ENCODE peak calls at places on chromosomes 5 and 9, in six cellular contexts. J, V, D, Z, E and A are unnamed samples.

GRCh38 chr9:136327313-136327971 is at the start of gene GPSM1:
- DNase-seq in J (no peak), V (peak), D (peak), Z (peak), E (no peak), A (no peak)

GRCh38 chr5:158451203-158451982 is 592.4 kb upstream of the CLINT1 start:
- DNase-seq in J (no peak), V (no peak), D (no peak), Z (no peak), E (no peak), A (no peak)

GRCh38 chr5:11902304-11902703 is 1.9 kb downstream of the CTNND2 start:
- DNase-seq in J (no peak), V (no peak), D (no peak), Z (no peak), E (no peak), A (no peak)

GRCh38 chr9:105475302-105475701 is 27.5 kb downstream of the FSD1L start:
- DNase-seq in J (peak), V (peak), D (no peak), Z (peak), E (no peak), A (peak)

GRCh38 chr9:77892171-77892570 is 139.4 kb downstream of the GNAQ start:
- DNase-seq in J (no peak), V (no peak), D (peak), Z (peak), E (peak), A (no peak)

GRCh38 chr9:132048191-132048590 is 31.5 kb downstream of the MED27 start:
- DNase-seq in J (no peak), V (no peak), D (no peak), Z (no peak), E (no peak), A (no peak)

GRCh38 chr5:133307275-133307674 is 255.5 kb downstream of the HSPA4 start:
- DNase-seq in J (no peak), V (no peak), D (no peak), Z (no peak), E (no peak), A (no peak)

GRCh38 chr5:157351386-157352089 is 85.6 kb downstream of the CYFIP2 start:
- DNase-seq in J (no peak), V (peak), D (no peak), Z (no peak), E (no peak), A (no peak)

GRCh38 chr9:125674981-125675973 is 31.7 kb downstream of the MAPKAP1 start:
- DNase-seq in J (peak), V (peak), D (no peak), Z (no peak), E (no peak), A (peak)

GRCh38 chr5:139814191-139814601 is 18.6 kb downstream of the PSD2 start:
- DNase-seq in J (no peak), V (no peak), D (no peak), Z (no peak), E (no peak), A (no peak)

GRCh38 chr5:43564289-43564850 is 7.5 kb upstream of the PAIP1 start:
- DNase-seq in J (no peak), V (no peak), D (no peak), Z (peak), E (no peak), A (no peak)

GRCh38 chr9:84239341-84239740 is 101.2 kb downstream of the SLC28A3 start:
- DNase-seq in J (no peak), V (no peak), D (no peak), Z (no peak), E (no peak), A (no peak)

GRCh38 chr5:82886911-82887310 is 190.3 kb downstream of the TMEM167A start:
- DNase-seq in J (no peak), V (no peak), D (no peak), Z (no peak), E (no peak), A (no peak)

DNA sequence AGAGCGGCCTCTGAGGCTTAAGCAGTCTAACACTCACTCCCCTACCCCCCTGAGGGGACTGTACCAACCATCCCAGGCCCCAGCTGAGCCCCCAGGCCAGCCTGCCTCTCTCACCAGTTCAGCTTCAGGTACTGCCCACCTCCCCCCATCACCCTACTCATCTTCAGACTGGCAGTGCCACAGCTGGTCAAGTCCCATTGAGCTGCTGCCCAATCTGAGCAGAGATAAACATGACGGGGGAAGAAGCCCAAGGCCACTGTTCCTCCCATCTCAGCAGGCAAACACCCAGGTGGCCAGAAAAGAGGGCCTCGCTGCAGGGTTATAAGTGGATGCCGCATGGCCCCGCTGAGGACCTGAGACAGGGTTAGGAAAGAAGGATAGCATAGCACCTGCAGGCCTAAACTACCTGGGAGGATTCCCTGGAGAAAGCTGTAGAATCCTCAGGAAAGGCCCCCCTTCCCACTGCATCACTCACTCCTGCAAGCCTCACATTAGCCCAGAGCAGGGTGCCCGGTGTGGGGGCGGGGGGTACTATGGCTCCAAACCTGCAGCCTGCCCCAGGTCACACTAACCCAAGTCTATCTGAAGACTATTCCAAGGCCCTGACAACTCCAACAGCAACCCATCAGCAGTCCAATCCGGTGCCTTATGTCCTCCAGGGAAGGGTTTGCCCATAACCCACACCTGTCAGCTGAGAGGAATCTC is 3.6 kb downstream of the B4GALT1 start:
- DNase-seq in J (no peak), V (no peak), D (no peak), Z (no peak), E (no peak), A (no peak)
- TF ChIP-seq MYC in J (no peak), V (no peak), D (no peak), Z (no peak), E (no peak), A (peak)

DNA sequence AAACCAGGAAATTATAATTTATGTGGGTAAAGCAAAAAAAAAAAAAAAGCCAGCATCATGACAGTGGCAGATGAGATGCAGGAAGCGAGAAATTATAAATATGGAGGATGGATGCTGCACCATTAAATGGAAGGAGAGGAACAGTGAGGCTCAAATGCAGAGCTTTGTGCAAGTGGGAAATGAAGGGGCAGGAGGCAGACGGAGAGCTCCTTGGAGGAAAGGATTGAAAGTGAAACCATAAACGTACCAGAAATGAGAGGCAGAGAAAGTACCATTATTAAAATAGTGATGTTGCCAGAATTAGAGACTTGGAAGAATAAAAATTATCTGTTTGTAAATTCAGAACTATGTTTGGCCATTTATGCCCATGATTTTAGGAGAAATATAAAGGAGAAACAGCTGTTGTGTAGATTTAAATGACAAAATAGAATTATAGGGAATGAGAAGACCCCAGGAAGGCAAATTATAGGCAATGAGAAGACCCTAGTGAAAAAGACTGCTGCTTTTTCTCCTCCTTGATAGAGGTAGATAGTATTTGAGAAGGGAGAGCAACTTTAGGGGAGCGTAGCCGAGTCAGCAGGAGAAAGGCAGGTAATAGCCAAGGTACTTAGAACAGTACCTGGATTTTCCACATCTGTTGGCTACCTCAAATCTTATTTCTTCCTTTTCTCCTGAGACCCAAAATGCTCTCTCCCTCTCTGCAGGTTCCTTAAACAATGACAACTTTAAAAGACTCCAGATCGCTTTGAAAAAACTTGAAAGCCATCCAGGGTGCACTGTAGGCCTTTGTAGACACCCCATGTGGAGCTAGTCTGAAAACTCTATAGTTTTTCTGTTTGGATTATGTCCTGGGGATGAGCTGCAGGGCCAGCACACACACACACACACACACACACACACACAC is 341.1 kb upstream of the CD180 start:
- DNase-seq in J (no peak), V (peak), D (no peak), Z (no peak), E (no peak), A (no peak)
- TF ChIP-seq MYC in J (no peak), V (no peak), D (no peak), Z (no peak), E (no peak), A (no peak)

GRCh38 chr9:28050046-28050445 is 476.8 kb upstream of the C9orf72 start:
- DNase-seq in J (no peak), V (no peak), D (no peak), Z (no peak), E (no peak), A (no peak)
- TF ChIP-seq MYC in J (no peak), V (no peak), D (no peak), Z (no peak), E (no peak), A (no peak)

GRCh38 chr5:87009146-87009545 is 258.5 kb upstream of the RASA1 start:
- DNase-seq in J (no peak), V (no peak), D (no peak), Z (no peak), E (no peak), A (no peak)
- TF ChIP-seq MYC in J (no peak), V (no peak), D (no peak), Z (no peak), E (no peak), A (no peak)

GRCh38 chr5:6545770-6546690 is 86.8 kb downstream of the NSUN2 start:
- DNase-seq in J (no peak), V (no peak), D (no peak), Z (no peak), E (no peak), A (no peak)
- TF ChIP-seq MYC in J (no peak), V (no peak), D (no peak), Z (no peak), E (no peak), A (no peak)

GRCh38 chr5:129115680-129116079 is 21.1 kb downstream of the ISOC1 start:
- DNase-seq in J (no peak), V (no peak), D (no peak), Z (no peak), E (no peak), A (no peak)

GRCh38 chr5:129112295-129112694 is 17.7 kb downstream of the ISOC1 start:
- DNase-seq in J (no peak), V (no peak), D (no peak), Z (no peak), E (no peak), A (no peak)

GRCh38 chr5:129116797-129117196 is 22.2 kb downstream of the ISOC1 start:
- DNase-seq in J (no peak), V (no peak), D (no peak), Z (no peak), E (no peak), A (no peak)

GRCh38 chr5:129113867-129114266 is 19.3 kb downstream of the ISOC1 start:
- DNase-seq in J (no peak), V (no peak), D (no peak), Z (no peak), E (no peak), A (no peak)

DNA sequence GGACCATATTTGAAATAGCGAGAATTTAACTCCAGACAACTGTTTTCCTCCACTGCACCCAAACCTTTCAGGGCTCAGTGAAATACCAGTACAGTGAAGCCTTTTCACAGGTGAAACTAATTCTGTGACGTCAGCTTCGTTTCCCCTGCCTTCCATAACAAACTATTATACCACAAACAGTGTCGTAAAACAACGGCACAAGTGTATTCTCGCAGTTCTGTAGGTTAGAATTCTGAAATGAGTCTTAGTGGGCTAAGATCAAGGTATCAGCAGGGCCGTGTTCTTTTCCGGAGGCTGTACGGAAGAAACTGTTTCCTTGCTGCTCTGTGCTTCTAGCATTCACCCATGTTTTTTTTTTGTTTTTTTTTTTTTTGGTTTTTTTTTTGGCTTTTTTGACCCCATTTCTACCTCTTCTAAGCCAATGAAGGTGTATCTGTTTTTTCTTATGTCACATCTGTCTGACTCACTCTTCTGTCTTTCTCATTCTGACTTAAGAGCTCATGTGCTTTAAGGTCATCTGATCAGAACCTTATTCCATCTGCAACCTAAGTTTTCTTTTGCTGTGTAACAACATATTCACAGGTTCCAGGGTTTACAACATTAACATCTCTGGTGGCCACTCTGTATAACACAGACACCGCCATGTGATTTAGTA is 20.1 kb downstream of the ISOC1 start:
- DNase-seq in J (no peak), V (no peak), D (no peak), Z (no peak), E (no peak), A (no peak)
- TF ChIP-seq MYC in J (no peak), V (no peak), D (no peak), Z (no peak), E (no peak), A (no peak)

GRCh38 chr5:120464627-120465280 is 654 bp downstream of the PRR16 start:
- DNase-seq in J (no peak), V (peak), D (peak), Z (peak), E (no peak), A (no peak)
- TF ChIP-seq MYC in J (no peak), V (no peak), D (no peak), Z (no peak), E (no peak), A (no peak)

GRCh38 chr9:94920439-94920951 is 194.0 kb downstream of the AOPEP start:
- DNase-seq in J (peak), V (no peak), D (no peak), Z (no peak), E (no peak), A (no peak)

GRCh38 chr9:94918038-94918753 is 191.7 kb downstream of the AOPEP start:
- DNase-seq in J (peak), V (no peak), D (no peak), Z (peak), E (peak), A (peak)

GRCh38 chr9:94921656-94922055 is 195.2 kb downstream of the AOPEP start:
- DNase-seq in J (no peak), V (no peak), D (no peak), Z (no peak), E (no peak), A (no peak)

GRCh38 chr9:94921072-94921471 is 194.6 kb downstream of the AOPEP start:
- DNase-seq in J (peak), V (no peak), D (no peak), Z (no peak), E (no peak), A (no peak)

DNA sequence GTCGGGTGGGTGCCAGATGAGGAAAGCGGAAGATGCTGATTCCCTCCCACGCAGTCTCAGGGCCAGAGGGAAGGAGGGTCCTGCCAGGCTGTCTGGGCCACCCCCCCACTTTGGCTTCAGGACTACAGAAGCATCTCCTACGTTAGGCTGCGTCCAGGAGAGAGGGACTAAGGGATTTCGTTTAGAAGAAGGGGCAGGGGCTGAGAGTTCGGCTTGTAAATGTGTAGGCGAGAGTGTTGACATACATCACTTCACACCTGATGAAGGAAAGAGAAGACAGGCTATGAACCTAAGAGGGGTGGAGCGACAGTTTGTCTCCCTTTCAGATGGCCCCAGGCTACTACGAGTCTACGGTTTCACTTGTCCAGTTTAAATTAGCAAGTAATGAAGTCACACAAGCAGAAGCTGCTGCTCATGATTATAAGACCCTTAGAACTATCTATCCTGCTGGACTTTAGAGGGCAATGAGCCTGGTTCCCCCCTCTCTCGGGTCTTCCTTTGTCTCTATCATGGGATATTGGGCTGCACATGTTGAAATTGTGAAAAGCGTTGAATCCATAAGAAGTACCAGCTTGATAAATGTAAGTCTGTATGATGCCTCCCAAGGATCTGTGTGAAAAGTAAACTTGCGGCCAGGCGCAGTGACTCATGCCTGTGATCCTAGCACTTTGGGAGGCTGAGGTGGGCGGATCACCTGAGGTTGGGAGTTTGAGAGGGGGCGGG is 193.0 kb downstream of the AOPEP start:
- DNase-seq in J (peak), V (no peak), D (no peak), Z (no peak), E (no peak), A (no peak)
- TF ChIP-seq MYC in J (no peak), V (no peak), D (no peak), Z (no peak), E (no peak), A (no peak)

DNA sequence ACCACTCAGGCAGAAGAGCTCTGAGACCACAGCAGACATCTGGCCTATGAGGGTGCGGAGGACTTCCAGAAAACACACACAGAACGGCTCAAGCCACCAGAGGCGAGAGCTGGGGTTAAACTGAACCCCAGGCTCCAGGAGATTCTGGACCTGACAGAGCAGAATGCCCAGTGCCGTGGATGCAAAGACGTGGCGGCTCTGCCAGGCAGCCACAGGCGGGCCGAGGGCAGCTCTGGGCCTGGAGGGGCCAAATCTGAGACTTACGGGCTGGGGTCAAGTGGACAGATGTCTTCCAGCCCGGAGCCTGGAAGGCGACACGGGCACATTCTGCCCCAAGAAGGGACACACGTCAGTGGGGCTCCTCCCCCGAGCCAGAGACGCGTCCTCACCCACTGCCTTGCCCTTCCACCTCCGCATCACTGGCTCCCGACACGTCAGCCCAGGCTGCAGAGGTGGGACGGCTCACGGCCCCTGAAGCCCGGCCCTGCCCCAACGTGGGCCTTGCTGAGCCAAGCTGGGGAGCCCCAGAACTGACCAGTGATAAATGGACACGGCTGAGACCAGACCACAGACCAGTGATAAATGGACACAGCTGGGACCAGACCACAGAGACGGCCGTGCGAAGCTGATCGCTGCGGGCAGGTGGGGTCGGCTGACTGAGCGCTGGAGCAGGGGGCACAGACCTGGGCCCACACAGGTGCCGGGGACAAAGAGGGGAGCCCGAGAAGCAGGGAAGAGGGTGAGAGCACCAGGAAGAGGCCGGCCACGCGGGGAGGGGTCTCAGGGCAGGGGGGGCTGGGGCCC is 40.9 kb upstream of the NSMF start:
- DNase-seq in J (no peak), V (no peak), D (no peak), Z (no peak), E (no peak), A (no peak)
- TF ChIP-seq MYC in J (no peak), V (no peak), D (no peak), Z (no peak), E (no peak), A (no peak)

GRCh38 chr5:107384256-107384655 is 286.5 kb downstream of the EFNA5 start:
- DNase-seq in J (peak), V (no peak), D (no peak), Z (no peak), E (no peak), A (no peak)
- TF ChIP-seq MYC in J (no peak), V (no peak), D (no peak), Z (no peak), E (no peak), A (no peak)